ENCODE peak calls at places on chromosomes 4 and X, in six cellular contexts. D is cardiac muscle cell, E is GM23248, X is stomach, Y is heart left ventricle, R is adipocyte. W is an unnamed sample.

GRCh38 chr4:833156-833555 is 7.2 kb upstream of the CPLX1 start:
- DNase-seq in D (no peak), E (no peak), X (no peak), Y (no peak), R (no peak), W (no peak)

GRCh38 chr4:57404463-57404862 is 294.3 kb upstream of the IGFBP7 start:
- DNase-seq in D (no peak), E (peak), X (no peak), Y (no peak), R (no peak), W (no peak)

GRCh38 chr4:162700815-162701361 is 465.8 kb downstream of the NAF1 start:
- DNase-seq in D (no peak), E (no peak), X (no peak), Y (no peak), R (no peak), W (no peak)

GRCh38 chr4:163256680-163257343 is 75.6 kb downstream of the NPY1R start:
- DNase-seq in D (no peak), E (no peak), X (no peak), Y (no peak), R (no peak), W (no peak)

GRCh38 chrX:2901367-2902036 is 27.6 kb downstream of the ARSD start:
- DNase-seq in D (no peak), E (no peak), X (no peak), Y (no peak), R (no peak), W (no peak)

GRCh38 chr4:128517096-128517738 is 229.6 kb upstream of the PGRMC2 start:
- DNase-seq in D (peak), E (peak), X (no peak), Y (no peak), R (peak), W (no peak)

GRCh38 chr4:76607266-76607799 is 172.3 kb downstream of the SHROOM3 start:
- DNase-seq in D (peak), E (peak), X (no peak), Y (no peak), R (peak), W (no peak)

GRCh38 chr4:55868691-55869090 is 15.2 kb downstream of the EXOC1 start:
- DNase-seq in D (no peak), E (peak), X (no peak), Y (no peak), R (peak), W (no peak)

GRCh38 chr4:174544496-174544895 is 22.2 kb upstream of the HPGD start:
- DNase-seq in D (no peak), E (no peak), X (no peak), Y (no peak), R (no peak), W (no peak)

GRCh38 chr4:99946346-99947189 is at the start of gene DNAJB14:
- DNase-seq in D (peak), E (peak), X (peak), Y (peak), R (peak), W (peak)

GRCh38 chrX:11509786-11510185 is 155.9 kb downstream of the ARHGAP6 start:
- DNase-seq in D (peak), E (no peak), X (no peak), Y (no peak), R (peak), W (no peak)

GRCh38 chrX:134626434-134626833 is 31.8 kb downstream of the PLAC1 start:
- DNase-seq in D (no peak), E (peak), X (no peak), Y (no peak), R (no peak), W (no peak)

GRCh38 chrX:37476571-37477188 is 94.8 kb upstream of the LANCL3 start:
- DNase-seq in D (no peak), E (no peak), X (no peak), Y (no peak), R (no peak), W (no peak)

GRCh38 chr4:55866290-55866907 is 13.0 kb downstream of the EXOC1 start:
- DNase-seq in D (peak), E (peak), X (no peak), Y (no peak), R (peak), W (no peak)

GRCh38 chr4:65623509-65623908 is 46.8 kb downstream of the EPHA5 start:
- DNase-seq in D (peak), E (peak), X (no peak), Y (no peak), R (peak), W (no peak)

GRCh38 chrX:68199062-68199848 is 234.0 kb downstream of the OPHN1 start:
- DNase-seq in D (no peak), E (no peak), X (no peak), Y (no peak), R (no peak), W (no peak)

GRCh38 chrX:36957425-36958328 is 50.5 kb upstream of the FAM47C start:
- DNase-seq in D (peak), E (no peak), X (peak), Y (no peak), R (peak), W (no peak)

GRCh38 chr4:38618510-38618909 is 45.5 kb upstream of the KLF3 start:
- DNase-seq in D (no peak), E (no peak), X (no peak), Y (no peak), R (no peak), W (no peak)

GRCh38 chrX:41875142-41875541 is 48.2 kb downstream of the CASK start:
- DNase-seq in D (peak), E (peak), X (no peak), Y (no peak), R (no peak), W (no peak)

GRCh38 chr4:83552924-83553323 is 17.0 kb downstream of the GPAT3 start:
- DNase-seq in D (peak), E (peak), X (no peak), Y (no peak), R (peak), W (no peak)

GRCh38 chr4:133154725-133155124 is 5.6 kb downstream of the PCDH10 start:
- DNase-seq in D (peak), E (peak), X (no peak), Y (no peak), R (peak), W (no peak)

GRCh38 chr4:673349-674091 is 556 bp downstream of the ATP5ME start:
- DNase-seq in D (peak), E (peak), X (peak), Y (no peak), R (peak), W (no peak)

GRCh38 chr4:122827899-122828601 is 1.4 kb downstream of the FGF2 start:
- DNase-seq in D (peak), E (peak), X (no peak), Y (no peak), R (peak), W (no peak)

GRCh38 chr4:7660176-7660540 is 225.4 kb upstream of the PSAPL1 start:
- DNase-seq in D (no peak), E (no peak), X (no peak), Y (no peak), R (no peak), W (no peak)

GRCh38 chr4:40121515-40121914 is 64.9 kb downstream of the N4BP2 start:
- DNase-seq in D (peak), E (peak), X (no peak), Y (no peak), R (peak), W (peak)

GRCh38 chrX:47232803-47233332 is at the start of gene USP11:
- DNase-seq in D (peak), E (peak), X (peak), Y (peak), R (peak), W (peak)

GRCh38 chr4:144615182-144615581 is 30.8 kb upstream of the HHIP start:
- DNase-seq in D (no peak), E (peak), X (no peak), Y (no peak), R (no peak), W (no peak)

GRCh38 chrX:47562615-47563243 is 1.7 kb downstream of the ARAF start:
- DNase-seq in D (peak), E (peak), X (no peak), Y (no peak), R (peak), W (peak)

GRCh38 chr4:108536577-108536976 is 83.8 kb upstream of the RPL34 start:
- DNase-seq in D (no peak), E (no peak), X (no peak), Y (no peak), R (no peak), W (no peak)

GRCh38 chr4:108830509-108831244 is 67.8 kb upstream of the ETNPPL start:
- DNase-seq in D (peak), E (peak), X (peak), Y (peak), R (no peak), W (no peak)

GRCh38 chr4:117479673-117480072 is 394.3 kb upstream of the TRAM1L1 start:
- DNase-seq in D (no peak), E (no peak), X (no peak), Y (no peak), R (no peak), W (no peak)

GRCh38 chr4:152255437-152255836 is 280.5 kb downstream of the FBXW7 start:
- DNase-seq in D (no peak), E (peak), X (no peak), Y (no peak), R (no peak), W (peak)

GRCh38 chr4:70712604-70713452 is 8.9 kb upstream of the RUFY3 start:
- DNase-seq in D (no peak), E (no peak), X (no peak), Y (no peak), R (no peak), W (no peak)
- H3K4me3 ChIP-seq in D (no peak), E (no peak), X (no peak), Y (no peak), R (no peak), W (no peak)

GRCh38 chr4:145895056-145895455 is 43.6 kb downstream of the ZNF827 start:
- DNase-seq in D (no peak), E (no peak), X (no peak), Y (no peak), R (no peak), W (no peak)
- H3K4me3 ChIP-seq in D (no peak), E (no peak), X (no peak), Y (no peak), R (no peak), W (no peak)

GRCh38 chrX:15943393-15943792 is 88.8 kb upstream of the AP1S2 start:
- DNase-seq in D (no peak), E (no peak), X (no peak), Y (no peak), R (no peak), W (no peak)

GRCh38 chrX:15948318-15948660 is 93.7 kb upstream of the AP1S2 start:
- DNase-seq in D (no peak), E (no peak), X (no peak), Y (no peak), R (no peak), W (no peak)

GRCh38 chrX:15952212-15952611 is 97.6 kb upstream of the AP1S2 start:
- DNase-seq in D (no peak), E (no peak), X (no peak), Y (no peak), R (no peak), W (no peak)

GRCh38 chrX:15946783-15947550 is 92.4 kb upstream of the AP1S2 start:
- DNase-seq in D (peak), E (peak), X (no peak), Y (no peak), R (peak), W (no peak)

GRCh38 chrX:15947648-15948317 is 93.2 kb upstream of the AP1S2 start:
- DNase-seq in D (peak), E (peak), X (no peak), Y (no peak), R (peak), W (no peak)
- H3K4me3 ChIP-seq in D (no peak), E (peak), X (no peak), Y (no peak), R (peak), W (no peak)

GRCh38 chr4:73411731-73412414 is 7.8 kb downstream of the ALB start:
- DNase-seq in D (no peak), E (no peak), X (no peak), Y (no peak), R (no peak), W (no peak)

GRCh38 chr4:73409012-73409862 is 5.2 kb downstream of the ALB start:
- DNase-seq in D (no peak), E (no peak), X (no peak), Y (no peak), R (no peak), W (no peak)

GRCh38 chr4:73408181-73408867 is 4.2 kb downstream of the ALB start:
- DNase-seq in D (no peak), E (no peak), X (no peak), Y (no peak), R (peak), W (no peak)

GRCh38 chr4:73410916-73411730 is 7.0 kb downstream of the ALB start:
- DNase-seq in D (no peak), E (no peak), X (no peak), Y (no peak), R (no peak), W (no peak)

DNA sequence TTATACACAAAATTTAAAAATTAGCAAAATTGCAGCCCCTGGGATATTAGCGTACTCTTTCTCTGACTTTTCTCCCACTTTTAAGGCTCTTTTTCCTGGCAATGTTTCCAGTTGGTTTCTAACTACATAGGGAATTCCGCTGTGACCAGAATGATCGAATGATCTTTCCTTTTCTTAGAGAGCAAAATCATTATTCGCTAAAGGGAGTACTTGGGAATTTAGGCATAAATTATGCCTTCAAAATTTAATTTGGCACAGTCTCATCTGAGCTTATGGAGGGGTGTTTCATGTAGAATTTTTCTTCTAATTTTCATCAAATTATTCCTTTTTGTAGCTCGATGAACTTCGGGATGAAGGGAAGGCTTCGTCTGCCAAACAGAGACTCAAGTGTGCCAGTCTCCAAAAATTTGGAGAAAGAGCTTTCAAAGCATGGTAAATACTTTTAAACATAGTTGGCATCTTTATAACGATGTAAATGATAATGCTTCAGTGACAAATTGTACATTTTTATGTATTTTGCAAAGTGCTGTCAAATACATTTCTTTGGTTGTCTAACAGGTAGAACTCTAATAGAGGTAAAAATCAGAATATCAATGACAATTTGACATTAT is 6.0 kb downstream of the ALB start:
- DNase-seq in D (no peak), E (no peak), X (no peak), Y (no peak), R (no peak), W (no peak)
- H3K4me3 ChIP-seq in D (no peak), E (no peak), X (no peak), Y (no peak), R (no peak), W (no peak)

GRCh38 chrX:109187473-109188168 is 294.3 kb downstream of the GUCY2F start:
- DNase-seq in D (no peak), E (no peak), X (no peak), Y (no peak), R (no peak), W (no peak)
- H3K4me3 ChIP-seq in D (no peak), E (no peak), X (no peak), Y (no peak), R (no peak), W (no peak)

DNA sequence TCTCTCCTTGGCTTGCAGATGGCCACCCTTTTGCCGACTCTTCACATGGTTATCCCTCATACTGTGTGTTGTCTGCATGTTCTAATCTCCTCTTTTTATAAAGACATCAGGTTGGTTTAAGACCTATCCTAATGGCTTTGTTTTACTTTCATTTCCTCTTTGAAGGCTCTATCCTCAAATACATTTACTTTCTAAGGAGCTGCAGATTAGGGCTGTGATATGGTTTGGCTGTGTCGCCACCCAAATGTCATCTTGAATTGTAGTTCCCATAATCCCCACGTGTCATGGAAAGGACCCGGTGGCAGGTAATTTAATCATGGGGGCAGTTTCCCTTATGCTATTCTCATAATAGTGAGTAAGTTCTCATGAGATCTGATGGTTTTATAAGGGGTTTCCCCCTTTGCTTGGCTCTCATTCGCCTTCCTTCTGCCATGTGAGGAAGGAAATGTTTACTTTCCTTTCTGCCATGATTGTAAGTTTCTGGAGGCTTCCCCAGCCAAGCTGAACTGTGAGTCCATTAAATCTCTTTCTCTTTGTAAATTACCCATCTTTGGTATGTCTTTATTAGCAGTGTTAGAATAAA is 204.5 kb downstream of the RELL1 start:
- DNase-seq in D (no peak), E (no peak), X (no peak), Y (no peak), R (no peak), W (no peak)
- H3K4me3 ChIP-seq in D (no peak), E (no peak), X (no peak), Y (no peak), R (no peak), W (no peak)

DNA sequence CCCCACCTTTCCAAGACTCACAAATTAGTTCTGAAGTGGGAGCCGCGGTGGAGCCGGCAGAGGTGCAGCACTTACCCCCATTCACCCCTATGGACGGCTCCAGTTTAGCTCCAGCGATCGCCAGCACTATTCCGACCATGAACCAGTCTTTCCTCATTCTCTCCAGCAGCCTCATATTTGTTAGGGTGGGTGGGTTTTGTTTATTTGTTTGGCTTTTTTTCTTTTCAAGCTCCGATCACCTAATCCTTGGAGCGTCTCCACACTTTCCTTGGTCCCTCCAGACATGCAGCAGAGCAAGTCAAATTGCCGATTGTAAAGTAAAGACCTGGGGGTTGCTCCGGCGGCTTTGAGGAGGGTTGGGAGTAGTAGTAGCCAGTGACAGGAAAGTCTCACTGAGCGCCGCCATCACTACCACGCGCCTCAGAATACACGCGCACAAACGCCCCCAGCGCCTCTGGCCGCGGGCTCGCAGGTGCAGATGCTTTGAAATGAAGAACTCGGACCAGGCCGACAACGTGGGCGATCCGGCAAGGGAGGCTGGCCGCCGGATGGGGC is at the start of gene SLC10A7:
- DNase-seq in D (peak), E (peak), X (peak), Y (peak), R (peak), W (peak)
- H3K4me3 ChIP-seq in D (peak), E (peak), X (peak), Y (peak), R (peak), W (peak)

W was measured in Jurkat, Clone E6-1.